ENCODE peak calls at places on chromosome 9, in eight cellular contexts. A, S, J, X, E, P, C and Z are unnamed samples. For H3K4me1, the result is how much of the 10 kb centered on the place peaks cover.

GRCh38 chr9:34025811-34026210 is 22.9 kb downstream of the UBAP2 start:
- DNase-seq in A (no peak), P (no peak), X (no peak), J (no peak), S (no peak), C (no peak), E (no peak), Z (no peak)

GRCh38 chr9:35660966-35661413 is 2.9 kb downstream of the CCDC107 start:
- DNase-seq in A (peak), P (no peak), C (peak), E (no peak), J (no peak), S (no peak), X (no peak), Z (no peak)

GRCh38 chr9:131693163-131693562 is 46.7 kb downstream of the RAPGEF1 start:
- DNase-seq in P (no peak), J (no peak), E (no peak), X (no peak), A (no peak), S (no peak), C (no peak), Z (no peak)

GRCh38 chr9:2271426-2271825 is 256.3 kb downstream of the SMARCA2 start:
- DNase-seq in X (no peak), C (no peak), S (no peak), J (no peak), E (no peak), P (peak), A (no peak), Z (no peak)

GRCh38 chr9:105842023-105842644 is 147.8 kb downstream of the TMEM38B start:
- DNase-seq in S (no peak), P (peak), X (no peak), A (peak), C (peak), E (no peak), J (peak), Z (peak)

GRCh38 chr9:117656007-117656406 is 48.2 kb upstream of the TLR4 start:
- DNase-seq in S (no peak), C (no peak), A (no peak), J (peak), P (no peak), X (no peak), E (no peak), Z (no peak)

GRCh38 chr9:135216236-135216635 is 128.8 kb downstream of the OLFM1 start:
- DNase-seq in S (peak), C (no peak), E (no peak), P (no peak), J (no peak), A (no peak), X (no peak), Z (no peak)

GRCh38 chr9:110206388-110206787 is 1.6 kb downstream of the C9orf152 start:
- DNase-seq in A (no peak), X (no peak), E (no peak), J (no peak), P (no peak), S (no peak), C (no peak), Z (no peak)

GRCh38 chr9:38234479-38234878 is 158.0 kb upstream of the ALDH1B1 start:
- DNase-seq in J (no peak), P (no peak), C (no peak), X (no peak), A (no peak), E (no peak), S (no peak), Z (no peak)

GRCh38 chr9:127805620-127806019 is 2.9 kb downstream of the FPGS start:
- DNase-seq in P (no peak), S (no peak), X (no peak), A (peak), E (no peak), C (no peak), J (no peak), Z (no peak)

GRCh38 chr9:133608881-133609280 is 308 bp downstream of the FAM163B start:
- DNase-seq in P (no peak), J (no peak), X (no peak), C (no peak), S (peak), E (no peak), A (no peak), Z (no peak)

GRCh38 chr9:38621434-38622082 is 1.2 kb upstream of the ANKRD18A start:
- DNase-seq in A (peak), E (no peak), X (no peak), J (no peak), S (no peak), C (no peak), P (no peak), Z (peak)

GRCh38 chr9:89884356-89885083 is 279.7 kb downstream of the GADD45G start:
- DNase-seq in A (no peak), C (no peak), S (peak), E (no peak), P (no peak), J (no peak), X (no peak), Z (no peak)

DNA sequence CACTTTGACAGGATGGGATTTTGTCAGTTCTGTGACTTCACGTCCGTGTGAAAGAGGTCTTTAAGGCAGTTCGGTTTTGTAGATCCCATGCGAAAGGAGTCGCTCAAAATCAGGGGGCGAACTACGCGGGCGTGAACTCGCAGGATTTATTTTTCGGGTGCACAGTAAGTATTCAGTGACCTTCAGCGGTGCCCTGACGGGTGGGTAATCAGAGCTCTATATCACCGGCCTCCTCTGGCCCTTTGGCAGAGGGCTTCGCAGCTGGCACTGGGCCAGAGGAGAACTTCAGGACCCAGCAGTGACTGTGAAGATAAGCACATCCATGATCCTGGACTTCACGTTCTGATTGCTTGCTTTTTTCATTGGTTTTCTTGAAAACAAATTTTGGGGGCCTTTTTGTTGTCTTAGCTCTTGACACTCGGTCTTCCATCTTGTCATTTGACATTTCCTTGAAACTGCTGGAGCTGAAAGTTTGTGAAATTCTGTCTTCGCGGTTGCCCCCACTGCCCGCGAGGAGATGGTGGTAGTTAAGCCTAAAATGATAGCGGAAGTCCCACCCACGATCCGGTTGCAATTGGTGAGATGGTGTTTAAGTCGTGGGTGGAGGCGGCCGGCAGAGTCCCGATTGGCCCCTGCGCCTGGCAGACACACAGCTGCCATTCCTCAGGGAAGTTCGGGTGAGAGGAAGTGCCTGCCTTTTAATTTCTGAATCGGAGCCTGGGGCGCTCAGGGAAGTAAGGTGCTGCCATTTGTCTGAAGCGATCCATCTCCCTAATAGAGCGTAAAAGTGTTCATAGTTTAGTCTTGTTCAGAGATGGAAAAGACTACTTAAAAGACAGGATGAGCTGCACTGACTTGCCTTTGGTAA is at the start of gene FAM120AOS:
- DNase-seq in J (peak), X (peak), E (peak), C (peak), P (peak), S (peak), A (peak), Z (peak)
- H3K4me1 ChIP-seq in J (under half), X (under half), E (half or more), C (under half), P (under half), S (under half), A (under half), Z (under half)

DNA sequence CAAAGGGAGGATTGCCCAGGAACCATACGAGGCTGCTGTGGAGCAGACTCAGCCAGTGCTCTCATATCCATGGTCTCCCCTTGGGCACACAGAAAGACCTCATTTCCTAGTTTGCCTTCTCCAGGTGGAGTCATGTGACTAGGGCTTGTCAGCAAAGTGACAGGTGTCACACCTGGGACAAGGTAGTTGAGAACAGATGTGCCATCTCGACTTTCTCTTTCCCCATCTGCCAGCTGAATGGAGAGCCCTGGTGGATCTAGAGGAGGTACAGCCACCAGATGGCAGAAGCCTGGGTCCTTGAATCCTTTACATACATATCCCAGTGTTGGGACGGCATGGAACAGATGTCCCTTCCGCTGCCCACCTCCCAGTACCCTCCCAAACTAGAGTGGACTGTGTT is 42.9 kb upstream of the ALDOB start:
- DNase-seq in S (no peak), E (no peak), A (no peak), J (no peak), C (no peak), P (no peak), X (no peak), Z (no peak)
- H3K27ac ChIP-seq in S (no peak), E (peak), A (no peak), J (no peak), C (no peak), P (no peak), X (no peak), Z (no peak)

GRCh38 chr9:78026947-78027346 is 4.7 kb downstream of the GNAQ start:
- DNase-seq in C (peak), J (no peak), A (no peak), X (no peak), S (no peak), P (no peak), E (no peak), Z (no peak)
- H3K4me3 ChIP-seq in C (no peak), J (no peak), A (no peak), X (no peak), S (no peak), P (no peak), E (no peak), Z (no peak)

DNA sequence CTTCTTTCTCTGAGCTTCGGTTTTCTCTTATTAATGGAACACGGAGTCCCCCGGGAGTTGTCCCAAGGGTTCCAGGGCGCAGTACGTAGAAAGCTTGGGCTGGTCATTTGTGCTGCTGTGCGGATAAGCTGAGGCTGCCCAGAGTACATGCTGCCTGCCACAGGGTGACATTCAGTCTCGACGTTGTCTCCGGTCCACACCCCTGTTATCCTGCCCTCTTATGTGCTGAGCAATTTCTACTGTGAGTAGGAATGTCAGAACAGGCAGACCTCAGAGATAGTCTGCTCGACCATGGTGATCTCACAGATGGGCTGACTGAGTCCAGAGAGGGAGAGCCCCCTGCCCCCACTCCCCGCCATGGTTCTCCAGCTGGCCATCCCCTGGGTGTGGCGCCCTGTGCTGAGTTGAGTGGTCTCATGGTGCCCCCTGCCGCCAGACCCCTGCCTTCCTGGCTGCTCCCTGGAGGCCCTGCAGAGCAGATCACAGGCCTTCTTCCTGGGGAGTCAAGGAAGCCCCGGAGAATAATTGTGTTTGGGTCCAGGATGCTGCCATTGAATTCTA is 124.0 kb downstream of the RGS3 start:
- DNase-seq in C (peak), J (no peak), S (peak), X (no peak), E (no peak), P (no peak), A (peak), Z (no peak)
- H3K4me1 ChIP-seq in C (under half), J (under half), S (under half), X (under half), E (half or more), P (under half), A (under half), Z (under half)